ENCODE peak calls at places on chromosomes 1 and 21, in four cellular contexts. S is H1, K is GM12878, L is K562. B is an unnamed sample.

GRCh38 chr1:161487483-161487827 is 17.8 kb upstream of the FCGR2A start:
- DNase-seq in S (no peak), K (no peak), L (peak), B (no peak)

GRCh38 chr21:32437729-32438128 is 25.2 kb downstream of the EVA1C start:
- DNase-seq in S (no peak), K (no peak), L (no peak), B (no peak)

GRCh38 chr1:108200627-108201106 is 524 bp upstream of the SLC25A24 start:
- DNase-seq in S (no peak), K (no peak), L (peak), B (peak)

GRCh38 chr1:158163000-158163947 is 17.4 kb upstream of the CD1D start:
- DNase-seq in S (no peak), K (no peak), L (no peak), B (no peak)

GRCh38 chr1:11943619-11944018 is 9.1 kb downstream of the PLOD1 start:
- DNase-seq in S (no peak), K (no peak), L (no peak), B (no peak)

GRCh38 chr1:23446644-23447310 is 22.2 kb upstream of the TCEA3 start:
- DNase-seq in S (no peak), K (no peak), L (no peak), B (no peak)

GRCh38 chr1:151593651-151594625 is 17.9 kb upstream of the SNX27 start:
- DNase-seq in S (peak), K (no peak), L (peak), B (peak)

GRCh38 chr1:181314959-181315358 is 168.4 kb upstream of the CACNA1E start:
- DNase-seq in S (no peak), K (no peak), L (no peak), B (no peak)

GRCh38 chr1:56578963-56579875 is at the start of gene PLPP3:
- DNase-seq in S (peak), K (no peak), L (peak), B (peak)

GRCh38 chr1:58754683-58755467 is 29.0 kb downstream of the JUN start:
- DNase-seq in S (no peak), K (no peak), L (peak), B (no peak)
- TF ChIP-seq GABPA in S (no peak), K (no peak), L (no peak), B (no peak)

DNA sequence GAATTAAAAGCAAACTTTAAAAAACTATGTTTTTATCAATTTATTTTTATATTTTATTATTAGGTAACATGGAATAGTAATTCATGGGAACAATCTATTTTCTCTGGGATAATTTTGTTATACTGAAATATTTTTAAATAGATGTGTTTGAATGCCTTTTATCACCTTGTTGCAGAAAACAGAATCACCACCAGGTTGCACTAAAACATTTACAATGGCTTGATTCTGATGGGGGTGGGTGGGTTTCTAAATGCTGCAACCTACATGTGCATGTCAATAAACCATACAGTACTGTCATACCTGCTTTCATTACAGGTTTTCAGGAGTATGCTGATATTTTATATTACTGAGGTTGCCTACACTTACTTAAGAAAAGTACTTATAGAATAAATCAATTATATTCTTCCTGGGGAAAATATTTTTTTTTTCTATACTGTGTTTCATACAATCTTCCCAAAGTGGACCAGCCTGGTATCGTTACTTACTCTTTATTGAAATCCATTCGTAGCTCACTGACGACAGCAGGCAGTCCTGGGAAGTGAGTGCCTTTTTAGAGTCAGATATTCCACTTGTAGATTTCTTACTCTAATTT is 132.8 kb downstream of the PTPRC start:
- DNase-seq in S (no peak), K (peak), L (peak), B (peak)
- TF ChIP-seq HDAC6 in S (no peak), K (no peak), L (no peak), B (no peak)

DNA sequence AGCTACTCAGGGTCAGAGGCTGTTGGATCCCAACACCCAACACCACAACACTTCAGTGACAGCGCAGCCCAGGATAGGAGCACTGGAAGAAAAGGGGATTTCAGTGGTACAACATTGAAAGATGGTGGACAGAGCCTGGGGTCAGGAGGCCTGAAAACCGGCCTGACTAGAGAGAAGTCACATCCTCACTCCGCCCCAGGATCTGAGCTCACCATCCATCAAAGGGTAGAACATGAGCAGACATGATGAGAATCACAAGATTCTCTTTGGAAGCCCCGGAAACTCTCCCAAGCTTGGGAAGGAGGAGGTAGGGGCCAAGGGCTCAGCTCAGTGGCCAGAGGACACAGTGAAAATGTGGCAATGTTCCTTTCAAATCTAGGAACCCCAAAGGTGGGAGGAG is 271.3 kb downstream of the NPHP4 start:
- DNase-seq in S (no peak), K (no peak), L (no peak), B (no peak)
- TF ChIP-seq CREB1 in S (no peak), K (no peak), L (no peak), B (no peak)

DNA sequence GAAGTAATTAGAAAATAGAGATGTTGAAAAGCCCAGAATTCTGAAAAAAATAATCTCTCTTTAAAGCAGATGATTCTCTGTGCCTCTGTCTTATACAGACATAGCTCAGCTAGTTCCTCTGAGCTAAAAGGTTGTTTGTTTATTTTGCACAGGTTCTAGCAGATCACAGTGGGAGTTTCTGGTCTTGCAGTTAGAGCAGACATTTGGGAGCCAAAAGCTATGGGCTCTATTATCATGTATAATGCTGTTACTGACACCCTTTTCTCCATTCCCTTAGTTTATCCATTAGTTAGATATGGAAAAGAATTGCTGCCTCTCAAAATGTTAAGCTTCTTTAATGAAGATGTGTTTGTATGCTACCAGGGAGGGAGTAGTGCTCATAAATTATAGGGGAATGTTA is 20.5 kb upstream of the CD55 start:
- DNase-seq in S (no peak), K (no peak), L (no peak), B (no peak)
- TF ChIP-seq GABPA in S (no peak), K (no peak), L (no peak), B (no peak)

GRCh38 chr1:48048980-48049379 is 51.8 kb upstream of the TRABD2B start:
- DNase-seq in S (no peak), K (no peak), L (no peak), B (no peak)
- TF ChIP-seq HDAC6 in S (no peak), K (no peak), L (no peak), B (no peak)

DNA sequence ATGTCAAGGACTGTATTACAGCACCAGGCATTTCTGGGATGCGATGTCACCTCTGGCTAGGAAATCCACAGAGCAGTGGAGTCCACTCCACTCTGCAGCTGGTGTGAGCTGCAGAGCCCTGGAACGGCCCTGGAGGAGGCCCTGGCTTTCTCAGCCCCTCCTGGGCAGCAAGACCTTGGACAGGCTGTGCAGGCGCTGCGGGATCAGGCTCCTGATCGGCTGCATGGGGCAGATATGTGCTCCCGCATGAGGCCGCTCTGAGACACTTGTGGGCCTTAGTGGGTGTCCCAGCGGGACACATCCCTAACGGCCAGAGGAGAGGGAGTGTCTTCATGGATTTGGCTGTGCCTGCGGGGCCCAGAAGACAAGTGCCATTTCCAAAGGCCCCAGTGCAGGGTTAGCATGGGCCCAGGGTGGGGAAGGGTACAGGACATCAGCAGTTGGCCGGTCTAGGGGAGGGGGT is 6.1 kb downstream of the DNMT3L start:
- DNase-seq in S (no peak), K (no peak), L (no peak), B (no peak)
- TF ChIP-seq CREB1 in S (no peak), K (no peak), L (no peak), B (no peak)

GRCh38 chr1:230857077-230857476 is 11.2 kb downstream of the C1orf198 start:
- DNase-seq in S (no peak), K (no peak), L (no peak), B (no peak)
- TF ChIP-seq GABPA in S (no peak), K (no peak), L (no peak), B (no peak)

GRCh38 chr1:160206421-160207117 is 1.4 kb downstream of the PEA15 start:
- DNase-seq in S (no peak), K (no peak), L (no peak), B (no peak)
- TF ChIP-seq HDAC6 in S (no peak), K (no peak), L (no peak), B (no peak)